ENCODE peak calls at places on chromosomes 11 and 22, in seven cellular contexts. J is AG09319, U is Calu3, S is neural crest cell, G is H9, B is RWPE1, E is progenitor cell of endocrine pancreas. N is an unnamed sample.

GRCh38 chr11:94639901-94640721 is 72.9 kb downstream of the PIWIL4 start:
- DNase-seq in U (no peak), G (peak), J (no peak), S (no peak), B (no peak), E (no peak), N (no peak)

GRCh38 chr11:66912361-66912760 is 45.8 kb downstream of the PC start:
- DNase-seq in B (no peak), U (no peak), G (peak), E (no peak), S (no peak), J (no peak), N (no peak)

GRCh38 chr22:44587004-44587793 is 89.2 kb upstream of the RTL6 start:
- DNase-seq in E (no peak), S (no peak), B (no peak), J (no peak), G (no peak), U (no peak), N (no peak)

GRCh38 chr11:127052420-127052819 is 51.9 kb upstream of the KIRREL3 start:
- DNase-seq in G (no peak), J (no peak), U (no peak), B (no peak), S (no peak), E (no peak), N (no peak)

GRCh38 chr11:114892381-114893197 is 214.3 kb downstream of the NXPE2 start:
- DNase-seq in J (no peak), B (no peak), E (no peak), S (peak), U (no peak), G (no peak), N (no peak)

GRCh38 chr11:77151804-77152513 is 23.9 kb downstream of the MYO7A start:
- DNase-seq in B (no peak), G (no peak), J (no peak), S (no peak), U (no peak), E (no peak), N (no peak)

GRCh38 chr22:41290262-41291221 is 4.6 kb upstream of the RANGAP1 start:
- DNase-seq in G (peak), J (peak), U (peak), B (peak), S (no peak), E (no peak), N (peak)

GRCh38 chr22:47129902-47130301 is 367.5 kb downstream of the TBC1D22A start:
- DNase-seq in S (no peak), E (no peak), J (no peak), B (no peak), U (peak), G (no peak), N (peak)

GRCh38 chr11:68497761-68498160 is 37.2 kb downstream of the PPP6R3 start:
- DNase-seq in J (no peak), B (no peak), G (no peak), U (no peak), S (no peak), E (no peak), N (no peak)

GRCh38 chr11:116278076-116278475 is 494.7 kb downstream of the BUD13 start:
- DNase-seq in B (no peak), G (no peak), J (no peak), S (no peak), U (no peak), E (no peak), N (no peak)

GRCh38 chr22:23772315-23773246 is at the start of gene MMP11:
- DNase-seq in S (peak), B (peak), U (peak), J (no peak), G (peak), E (peak), N (no peak)

GRCh38 chr11:129695543-129696308 is 119.9 kb upstream of the TMEM45B start:
- DNase-seq in B (peak), G (peak), E (peak), U (peak), J (no peak), S (peak), N (peak)

GRCh38 chr22:28710112-28710888 is 30.7 kb upstream of the TTC28 start:
- DNase-seq in E (no peak), J (peak), S (no peak), B (peak), G (no peak), U (no peak), N (peak)

GRCh38 chr11:93784935-93785360 is 866 bp downstream of the MED17 start:
- DNase-seq in S (no peak), B (peak), U (no peak), G (no peak), E (no peak), J (no peak), N (no peak)

GRCh38 chr11:130906616-130907015 is 9.7 kb downstream of the SNX19 start:
- DNase-seq in U (no peak), E (no peak), B (no peak), S (no peak), J (no peak), G (no peak), N (no peak)

GRCh38 chr22:41478891-41479521 is 10.1 kb downstream of the ACO2 start:
- DNase-seq in U (no peak), J (no peak), S (no peak), E (no peak), B (no peak), G (no peak), N (no peak)

GRCh38 chr11:133529807-133530500 is 2.3 kb downstream of the OPCML start:
- DNase-seq in S (no peak), U (no peak), E (no peak), G (no peak), J (no peak), B (no peak), N (no peak)
- TF ChIP-seq CTCF in S (no peak), U (no peak), E (no peak), G (no peak), J (no peak), B (no peak), N (no peak)

DNA sequence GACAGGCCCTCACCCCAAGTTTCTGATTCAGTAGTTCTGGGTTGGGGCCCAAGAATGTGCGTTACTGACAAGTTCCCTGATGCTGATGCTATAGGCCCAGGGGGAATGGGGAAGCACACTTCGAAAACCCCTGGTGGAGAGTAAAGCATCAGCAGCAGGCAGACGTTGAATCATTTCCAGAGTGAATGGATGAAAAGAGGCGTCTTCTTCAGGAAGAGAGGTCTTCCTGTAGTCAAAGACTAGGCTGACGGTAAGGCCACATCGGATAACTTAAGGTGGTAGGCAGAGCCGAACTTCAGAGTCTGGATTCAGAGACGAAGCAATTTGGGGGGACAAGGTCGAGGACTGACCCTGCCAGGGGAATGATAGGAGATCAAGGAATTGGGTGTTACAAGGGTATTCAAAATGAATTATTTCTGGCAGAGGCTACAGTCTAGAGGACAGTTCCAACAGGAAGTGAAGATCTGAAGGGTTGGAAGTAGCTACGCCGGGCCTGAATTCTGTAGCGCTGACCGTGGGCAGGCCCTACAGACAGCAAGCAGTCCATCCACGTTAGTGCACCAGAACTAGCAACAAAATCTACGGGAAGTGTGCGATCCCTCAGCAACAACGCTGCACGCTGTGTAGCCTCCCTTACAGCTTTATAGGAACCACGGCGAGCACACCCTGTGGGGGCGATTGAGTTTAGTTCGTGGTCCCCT is 862 bp upstream of the CENATAC start:
- DNase-seq in G (peak), B (no peak), E (no peak), S (no peak), U (no peak), J (no peak), N (no peak)
- TF ChIP-seq CTCF in G (peak), B (no peak), E (peak), S (peak), U (no peak), J (peak), N (peak)

GRCh38 chr11:109423114-109423859 is 1.3 kb downstream of the C11orf87 start:
- DNase-seq in B (no peak), U (no peak), S (peak), G (peak), J (no peak), E (no peak), N (no peak)

GRCh38 chr11:109423860-109424190 is 1.8 kb downstream of the C11orf87 start:
- DNase-seq in J (no peak), E (no peak), G (no peak), S (no peak), U (no peak), B (no peak), N (no peak)

GRCh38 chr11:109425554-109425953 is 3.6 kb downstream of the C11orf87 start:
- DNase-seq in E (no peak), U (no peak), S (no peak), G (no peak), J (no peak), B (no peak), N (no peak)

GRCh38 chr11:109424893-109425292 is 2.9 kb downstream of the C11orf87 start:
- DNase-seq in J (no peak), U (no peak), E (peak), G (peak), S (peak), B (peak), N (no peak)

GRCh38 chr11:109426442-109426841 is 4.5 kb downstream of the C11orf87 start:
- DNase-seq in E (no peak), U (no peak), B (no peak), G (no peak), J (no peak), S (no peak), N (peak)
- TF ChIP-seq CTCF in E (peak), U (no peak), B (no peak), G (peak), J (no peak), S (peak), N (peak)

GRCh38 chr11:1918436-1919315 is 827 bp upstream of the TNNT3 start:
- DNase-seq in S (no peak), U (no peak), J (no peak), B (no peak), G (no peak), E (no peak), N (no peak)
- TF ChIP-seq CTCF in S (no peak), U (no peak), J (no peak), B (no peak), G (no peak), E (no peak), N (peak)

DNA sequence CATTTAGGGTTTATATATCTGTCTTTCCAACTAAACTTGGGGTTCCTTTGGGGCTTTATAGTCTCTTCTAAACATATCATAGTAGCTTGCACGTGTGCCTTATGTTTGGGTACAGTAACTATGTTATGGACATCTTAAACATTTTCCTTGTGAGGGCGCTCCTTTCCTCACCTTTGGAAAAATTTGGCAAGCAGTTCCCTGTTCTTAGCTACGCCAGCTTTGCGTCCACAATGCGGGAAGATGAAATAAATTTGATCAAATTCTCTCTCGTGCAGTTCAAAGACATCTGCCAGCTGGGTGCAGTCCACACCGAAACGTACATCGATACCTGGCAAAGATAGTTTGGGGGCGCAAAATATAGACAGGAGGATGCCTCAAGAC is 590 bp downstream of the FDXACB1 start:
- DNase-seq in S (no peak), U (no peak), J (no peak), B (no peak), G (no peak), E (no peak), N (no peak)
- TF ChIP-seq CTCF in S (no peak), U (no peak), J (no peak), B (no peak), G (no peak), E (no peak), N (no peak)

DNA sequence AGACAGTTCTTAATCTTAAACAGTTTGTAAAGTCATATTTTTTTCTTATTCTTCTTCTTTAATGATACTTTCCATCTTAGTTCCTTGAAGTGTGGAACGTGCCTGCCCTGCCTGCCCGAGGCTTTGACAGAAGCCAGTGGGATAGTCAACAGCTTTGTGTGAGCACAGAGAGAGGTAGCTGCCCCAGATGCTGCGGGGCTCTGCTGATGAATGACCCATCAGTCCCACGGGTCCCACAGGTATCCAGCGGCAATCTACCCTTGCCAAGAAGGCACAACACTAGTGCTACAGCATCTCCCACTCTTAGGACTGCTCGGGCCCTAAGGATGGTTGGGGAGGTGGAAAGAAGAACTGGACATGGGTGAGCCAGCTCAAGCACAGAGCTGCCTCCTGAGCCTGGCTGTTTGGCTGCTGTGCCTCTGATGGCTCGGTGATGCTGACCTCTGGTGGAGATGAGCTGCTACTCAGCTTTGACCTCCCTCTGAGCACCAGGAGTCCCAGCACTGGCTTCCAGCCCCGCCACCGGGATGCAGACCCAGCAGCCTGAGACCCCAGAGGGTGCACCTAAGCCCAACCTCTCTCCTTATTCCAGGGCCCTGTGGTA is 11.8 kb upstream of the APLNR start:
- DNase-seq in B (peak), S (peak), J (peak), G (peak), U (peak), E (peak), N (peak)
- TF ChIP-seq CTCF in B (no peak), S (peak), J (peak), G (peak), U (peak), E (peak), N (peak)

GRCh38 chr11:64102005-64102738 is 63.7 kb downstream of the MACROD1 start:
- DNase-seq in E (no peak), S (no peak), J (no peak), B (no peak), U (no peak), G (no peak), N (no peak)
- TF ChIP-seq CTCF in E (no peak), S (no peak), J (no peak), B (no peak), U (no peak), G (no peak), N (no peak)

GRCh38 chr22:49754674-49755590 is 72.7 kb downstream of the BRD1 start:
- DNase-seq in J (no peak), B (no peak), S (no peak), G (peak), E (no peak), U (no peak), N (no peak)

GRCh38 chr22:49753961-49754673 is 73.6 kb downstream of the BRD1 start:
- DNase-seq in G (peak), B (no peak), S (no peak), E (no peak), U (no peak), J (no peak), N (no peak)

GRCh38 chr22:49751968-49752597 is 75.6 kb downstream of the BRD1 start:
- DNase-seq in B (no peak), U (no peak), S (no peak), J (no peak), G (peak), E (no peak), N (no peak)

GRCh38 chr22:49752598-49753091 is 75.0 kb downstream of the BRD1 start:
- DNase-seq in E (no peak), U (no peak), J (no peak), B (no peak), G (peak), S (no peak), N (no peak)

DNA sequence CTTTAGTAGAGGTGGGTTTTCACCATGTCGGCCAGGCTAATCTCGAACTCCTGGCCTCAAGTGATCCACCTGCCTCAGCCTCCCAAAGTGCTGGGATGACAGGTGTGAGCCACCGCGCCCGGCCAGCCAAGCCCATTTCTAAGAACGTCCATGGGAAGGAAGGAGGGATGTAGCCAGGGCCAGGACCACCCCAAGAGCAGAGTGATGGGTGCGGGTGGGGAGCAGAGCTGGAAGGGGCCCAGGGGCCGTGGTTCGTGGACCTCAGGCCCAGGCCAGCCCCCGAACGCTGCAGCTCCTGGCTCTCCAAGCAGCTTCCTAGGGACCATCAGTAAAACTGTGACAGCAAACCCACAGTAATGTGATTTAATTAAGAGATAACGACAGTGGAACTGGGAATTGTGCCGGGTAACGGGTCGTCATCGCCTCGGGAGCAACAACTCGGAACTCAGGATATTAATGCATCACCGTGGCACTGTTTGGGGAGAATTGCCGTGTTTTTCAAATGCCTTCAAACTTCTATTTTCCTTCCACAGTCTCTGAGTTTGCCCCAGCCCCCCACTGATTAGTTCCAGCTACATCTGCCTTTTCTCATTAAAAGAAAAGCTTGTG is 74.3 kb downstream of the BRD1 start:
- DNase-seq in J (no peak), E (no peak), S (no peak), G (no peak), B (no peak), U (no peak), N (no peak)
- TF ChIP-seq CTCF in J (no peak), E (no peak), S (no peak), G (no peak), B (no peak), U (no peak), N (no peak)

N was measured in foreskin keratinocyte.